ENCODE peak calls at places on chromosomes 12 and 14, in ten cellular contexts. G, O, T, K, U, P, F, V, R and B are unnamed samples.

GRCh38 chr12:108306014-108306501 is 33.1 kb downstream of the CMKLR1 start:
- DNase-seq in G (no peak), K (peak), R (peak), U (no peak), P (peak), F (no peak), T (peak), V (peak), O (peak), B (no peak)

GRCh38 chr14:101076451-101077220 is 173.1 kb upstream of the RTL1 start:
- DNase-seq in F (no peak), V (no peak), R (no peak), K (peak), P (no peak), U (peak), T (no peak), G (no peak), O (no peak), B (peak)

GRCh38 chr12:71810905-71811304 is 28.7 kb upstream of the TBC1D15 start:
- DNase-seq in K (no peak), V (peak), T (no peak), U (no peak), F (no peak), P (no peak), O (no peak), G (no peak), R (no peak), B (no peak)

GRCh38 chr12:27015730-27016076 is 1.5 kb upstream of the TM7SF3 start:
- DNase-seq in U (no peak), F (no peak), P (peak), K (no peak), T (peak), O (peak), V (peak), R (peak), G (no peak), B (no peak)

GRCh38 chr12:18217981-18218380 is 43.3 kb upstream of the PIK3C2G start:
- DNase-seq in U (no peak), R (no peak), V (peak), T (no peak), O (peak), P (peak), F (no peak), K (no peak), G (no peak), B (no peak)

GRCh38 chr12:64633940-64634337 is 23.6 kb downstream of the RASSF3 start:
- DNase-seq in G (no peak), P (peak), R (peak), F (no peak), U (no peak), T (peak), V (peak), O (peak), K (peak), B (no peak)

GRCh38 chr12:111438501-111438900 is 32.8 kb downstream of the SH2B3 start:
- DNase-seq in K (no peak), G (no peak), U (peak), P (peak), R (peak), O (peak), T (peak), F (peak), V (peak), B (no peak)

GRCh38 chr14:90419200-90419599 is 22.4 kb downstream of the CALM1 start:
- DNase-seq in K (peak), G (no peak), U (peak), P (peak), F (no peak), V (peak), O (peak), R (peak), T (peak), B (no peak)

GRCh38 chr12:124492879-124493808 is 74.3 kb downstream of the NCOR2 start:
- DNase-seq in F (no peak), K (no peak), T (no peak), V (no peak), R (no peak), O (no peak), G (no peak), P (no peak), U (no peak), B (no peak)

GRCh38 chr12:46145881-46146280 is 123.0 kb downstream of the SLC38A1 start:
- DNase-seq in F (no peak), T (no peak), K (no peak), G (no peak), R (no peak), V (no peak), U (no peak), O (no peak), P (no peak), B (no peak)

GRCh38 chr12:6810758-6811157 is 10.9 kb upstream of the GPR162 start:
- DNase-seq in U (no peak), K (no peak), G (no peak), T (no peak), O (no peak), R (no peak), P (no peak), V (no peak), F (no peak), B (no peak)

GRCh38 chr12:24201258-24201970 is 251.9 kb upstream of the SOX5 start:
- DNase-seq in O (peak), F (no peak), U (no peak), P (no peak), T (no peak), G (no peak), R (no peak), V (no peak), K (no peak), B (no peak)

GRCh38 chr12:113259499-113259953 is 38.3 kb downstream of the TPCN1 start:
- DNase-seq in P (no peak), U (no peak), T (peak), F (no peak), R (peak), V (peak), K (peak), G (peak), O (no peak), B (no peak)

GRCh38 chr12:112010415-112011344 is 2.3 kb downstream of the TMEM116 start:
- DNase-seq in R (no peak), T (no peak), O (no peak), V (no peak), G (no peak), P (no peak), U (no peak), K (no peak), F (no peak), B (no peak)

GRCh38 chr12:103841690-103842584 is 903 bp upstream of the NT5DC3 start:
- DNase-seq in G (no peak), F (peak), U (peak), P (peak), T (peak), R (peak), O (peak), K (peak), V (peak), B (no peak)

GRCh38 chr14:37116933-37117844 is 55.2 kb downstream of the SLC25A21 start:
- DNase-seq in O (peak), T (peak), R (no peak), G (no peak), P (peak), F (no peak), V (peak), U (no peak), K (no peak), B (no peak)

GRCh38 chr12:127596881-127597280 is 670.1 kb upstream of the TMEM132C start:
- DNase-seq in V (no peak), P (no peak), T (no peak), K (no peak), U (no peak), G (no peak), R (no peak), F (no peak), O (no peak), B (no peak)

GRCh38 chr12:93686572-93687365 is 9.6 kb downstream of the CRADD start:
- DNase-seq in P (no peak), V (no peak), G (no peak), O (no peak), R (no peak), K (no peak), F (no peak), U (no peak), T (no peak), B (no peak)

GRCh38 chr14:32230181-32230580 is 27.1 kb upstream of the RNU6-8 start:
- DNase-seq in K (no peak), R (peak), V (peak), G (no peak), U (no peak), P (peak), T (peak), O (peak), F (no peak), B (no peak)

GRCh38 chr12:1917172-1918070 is 1.0 kb downstream of the CACNA2D4 start:
- DNase-seq in V (no peak), T (no peak), O (no peak), P (no peak), U (no peak), R (no peak), F (no peak), G (peak), K (no peak), B (no peak)

GRCh38 chr14:69611264-69612013 is at the start of gene SUSD6:
- DNase-seq in R (peak), V (peak), O (peak), P (peak), K (peak), T (peak), F (peak), U (peak), G (peak), B (peak)

GRCh38 chr12:124764451-124764850 is 99.2 kb downstream of the SCARB1 start:
- DNase-seq in P (peak), R (peak), F (no peak), O (peak), K (no peak), G (peak), U (no peak), T (peak), V (peak), B (no peak)

GRCh38 chr12:132218519-132218860 is 74.2 kb downstream of the NOC4L start:
- DNase-seq in F (no peak), V (no peak), T (no peak), U (no peak), K (no peak), O (no peak), G (no peak), R (no peak), P (no peak), B (no peak)

GRCh38 chr12:132219323-132219722 is 75.1 kb downstream of the NOC4L start:
- DNase-seq in U (no peak), G (no peak), F (no peak), R (no peak), O (no peak), K (no peak), P (no peak), V (no peak), T (no peak), B (no peak)

GRCh38 chr12:132217800-132218518 is 73.7 kb downstream of the NOC4L start:
- DNase-seq in K (no peak), R (no peak), P (no peak), F (no peak), O (no peak), V (no peak), T (no peak), G (no peak), U (no peak), B (no peak)

GRCh38 chr12:132217371-132217770 is 73.1 kb downstream of the NOC4L start:
- DNase-seq in O (no peak), R (no peak), F (no peak), K (no peak), V (no peak), P (no peak), T (no peak), G (no peak), U (no peak), B (no peak)

DNA sequence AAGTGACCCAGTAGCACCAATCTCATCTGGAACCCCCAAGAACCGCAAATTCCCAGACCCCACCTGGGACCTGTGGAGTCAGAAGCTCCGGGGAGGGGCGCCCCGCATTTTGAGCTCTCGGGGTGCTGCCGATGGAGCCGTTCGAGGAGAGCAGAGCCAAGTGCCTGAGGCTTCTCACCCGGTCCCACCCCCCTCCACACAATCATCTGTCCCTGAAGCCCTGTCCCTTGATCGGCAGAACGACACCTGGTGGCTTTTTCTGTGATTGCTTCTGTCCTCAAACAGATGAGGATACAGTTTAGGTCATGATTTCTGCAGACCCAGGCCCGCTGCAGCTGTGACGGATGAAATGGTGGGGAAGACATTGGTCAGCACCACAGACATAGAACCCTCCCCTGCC is 74.7 kb downstream of the NOC4L start:
- DNase-seq in P (no peak), O (no peak), F (no peak), T (no peak), V (no peak), U (no peak), R (no peak), G (peak), K (no peak), B (no peak)
- TF ChIP-seq CTCF in P (peak), O (no peak), F (peak), T (peak), V (peak), U (peak), R (peak), G (peak), K (no peak), B (no peak)

GRCh38 chr12:57546438-57547365 is at the start of gene DCTN2:
- DNase-seq in V (peak), O (peak), U (peak), P (peak), T (peak), F (peak), G (peak), R (peak), K (peak), B (peak)
- TF ChIP-seq CTCF in V (no peak), O (no peak), U (no peak), P (no peak), T (peak), F (no peak), G (peak), R (peak), K (no peak), B (no peak)

DNA sequence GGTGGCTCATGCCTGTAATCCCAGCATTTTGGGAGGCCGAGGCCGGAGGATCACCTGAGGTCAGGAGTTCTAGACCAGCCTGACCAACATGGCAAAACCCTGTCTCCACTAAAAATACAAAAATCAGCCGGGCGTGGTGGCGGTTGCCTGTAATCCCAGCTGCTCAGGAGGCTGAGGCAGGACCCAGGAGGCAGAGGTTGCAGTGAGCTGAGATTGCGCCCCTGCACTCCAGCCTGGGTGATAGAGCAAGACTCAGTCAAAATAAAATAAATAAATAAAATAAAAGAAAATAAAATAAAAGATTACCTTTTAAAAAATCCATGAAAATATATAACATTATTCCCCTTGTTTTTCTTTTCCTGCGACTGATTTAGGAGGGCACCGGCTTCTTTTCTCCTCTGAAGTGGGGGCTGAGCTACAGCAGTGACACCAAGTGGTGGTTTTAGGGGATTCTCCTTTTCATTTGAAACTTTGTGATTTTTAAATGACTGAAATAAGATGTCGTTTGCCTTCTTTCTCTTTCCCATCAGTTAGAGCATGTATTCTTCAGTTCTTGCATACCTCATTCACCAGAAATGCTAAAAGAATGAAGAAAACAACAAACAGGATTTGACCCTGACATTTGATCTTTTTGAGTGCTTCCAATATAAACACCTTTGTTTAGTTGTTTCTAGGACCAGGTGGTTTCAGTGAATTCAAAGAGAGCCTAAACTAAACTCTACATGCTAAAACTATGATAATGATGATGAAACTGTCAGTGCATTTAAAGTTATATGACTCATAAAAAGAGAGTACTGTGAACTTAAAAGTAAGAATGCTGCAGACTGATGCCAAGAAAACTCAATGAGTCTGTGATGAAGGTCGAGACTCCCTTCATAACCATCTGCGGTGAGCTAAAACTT is 22.6 kb upstream of the PKP2 start:
- DNase-seq in P (peak), V (peak), R (peak), K (no peak), F (no peak), O (peak), G (peak), U (no peak), T (peak), B (no peak)
- TF ChIP-seq CTCF in P (peak), V (peak), R (peak), K (peak), F (peak), O (peak), G (peak), U (peak), T (peak), B (no peak)

GRCh38 chr12:91355150-91356006 is 172.8 kb upstream of the DCN start:
- DNase-seq in T (peak), K (peak), P (peak), R (peak), V (peak), O (peak), G (peak), F (no peak), U (peak), B (no peak)
- TF ChIP-seq CTCF in T (peak), K (peak), P (peak), R (peak), V (peak), O (peak), G (peak), F (peak), U (peak), B (no peak)

DNA sequence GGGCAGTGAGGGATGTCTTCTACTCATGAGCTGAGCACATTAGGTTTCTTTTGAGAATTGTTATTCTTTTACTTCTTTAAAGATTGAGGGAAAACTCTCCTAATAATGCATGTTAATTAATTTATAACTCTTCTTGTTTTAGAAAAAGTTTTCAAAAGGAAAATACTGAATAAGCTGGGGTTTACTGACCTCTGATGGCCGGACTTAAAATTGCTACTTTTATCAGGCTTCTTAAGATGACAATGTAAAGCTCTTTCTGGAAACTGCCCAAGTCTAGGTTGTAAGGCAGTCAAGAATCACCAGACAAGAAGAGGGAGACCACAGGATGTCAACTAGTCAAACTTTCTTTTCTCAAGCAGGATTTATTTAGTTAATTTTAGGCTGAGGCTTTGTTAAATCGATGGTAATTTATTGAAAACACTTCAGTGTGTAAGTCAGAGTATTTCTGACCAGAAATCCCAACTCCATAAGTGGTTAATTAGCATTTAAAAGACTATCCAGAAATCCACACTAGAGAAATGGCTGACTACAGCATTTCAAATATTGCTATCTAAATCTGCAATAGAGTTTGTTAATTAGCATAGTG is 82.1 kb downstream of the AVPR1A start:
- DNase-seq in V (peak), O (peak), R (peak), P (peak), F (no peak), T (peak), U (no peak), K (no peak), G (no peak), B (no peak)
- TF ChIP-seq CTCF in V (peak), O (peak), R (peak), P (peak), F (peak), T (peak), U (peak), K (no peak), G (peak), B (no peak)

DNA sequence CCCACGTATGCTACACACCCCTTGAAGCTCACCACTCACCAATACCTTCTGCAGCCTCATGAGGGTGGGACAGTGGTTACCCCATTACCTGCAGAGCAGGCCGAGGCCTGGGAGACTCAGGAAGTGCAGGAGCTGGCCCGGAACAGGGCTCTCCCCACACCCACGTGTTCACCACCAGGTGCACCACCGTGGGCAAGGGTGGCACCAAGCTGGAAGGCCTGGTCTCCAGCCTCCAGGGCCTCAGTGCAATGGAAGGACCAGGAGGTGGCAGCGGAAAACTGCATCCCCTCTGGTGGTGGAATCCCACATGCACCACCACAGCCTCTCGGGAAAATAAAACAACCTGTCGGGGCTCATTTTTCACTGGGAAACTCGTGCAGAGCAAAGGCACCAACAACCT is 36.4 kb downstream of the ITPK1 start:
- DNase-seq in R (no peak), K (no peak), O (no peak), V (no peak), P (no peak), F (no peak), T (no peak), G (no peak), U (no peak), B (no peak)
- TF ChIP-seq CTCF in R (no peak), K (no peak), O (no peak), V (no peak), P (no peak), F (no peak), T (no peak), G (peak), U (no peak), B (no peak)

DNA sequence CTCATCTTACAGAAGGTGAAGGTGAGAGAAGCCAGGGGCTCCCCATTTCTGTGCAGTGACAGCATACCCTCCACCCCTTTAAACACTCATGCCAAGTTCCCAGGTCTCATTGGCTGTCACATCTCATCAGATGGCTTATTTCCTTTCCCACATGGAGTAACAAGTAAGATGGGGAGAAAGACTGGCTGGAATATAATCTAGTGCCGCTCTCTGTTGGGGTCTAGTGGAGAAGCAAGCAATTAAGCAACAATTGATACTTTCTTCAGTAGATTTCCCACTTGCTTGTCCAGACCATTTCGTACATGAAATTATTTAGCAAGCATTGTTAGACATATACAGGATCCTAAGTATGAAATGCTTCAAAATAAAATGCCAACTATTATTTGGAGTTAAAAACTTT is 92.2 kb downstream of the SLC5A8 start:
- DNase-seq in U (no peak), P (no peak), F (no peak), G (no peak), R (peak), O (no peak), K (no peak), T (no peak), V (no peak), B (no peak)
- TF ChIP-seq CTCF in U (no peak), P (no peak), F (no peak), G (no peak), R (peak), O (no peak), K (no peak), T (no peak), V (no peak), B (no peak)